ENCODE peak calls at places on chromosomes 12 and 14, in eight cellular contexts. V is fibroblast of lung, Q is left ventricle myocardium inferior, E is A673, M is ovary, A is PC-3, X is A549, P is thoracic aorta. N is an unnamed sample. For H3K9me3, the result is how much of the 10 kb centered on the place peaks cover.

GRCh38 chr12:90897981-90898380 is 57.0 kb downstream of the CCER1 start:
- DNase-seq in M (no peak), A (no peak), E (no peak), Q (no peak), P (no peak), V (peak), X (no peak), N (no peak)

GRCh38 chr14:45664668-45665356 is 411.8 kb upstream of the MIS18BP1 start:
- DNase-seq in Q (no peak), X (peak), P (no peak), E (peak), V (no peak), M (no peak), A (peak), N (no peak)

GRCh38 chr14:23640524-23641141 is 4.5 kb downstream of the DHRS2 start:
- DNase-seq in Q (peak), V (peak), M (peak), X (no peak), E (peak), A (peak), P (no peak), N (no peak)

GRCh38 chr12:84397846-84398245 is 514.8 kb downstream of the SLC6A15 start:
- DNase-seq in E (no peak), X (no peak), M (no peak), A (no peak), P (no peak), V (no peak), Q (no peak), N (no peak)

GRCh38 chr12:66647034-66647691 is 31.7 kb downstream of the GRIP1 start:
- DNase-seq in V (peak), Q (no peak), A (peak), P (no peak), E (no peak), X (no peak), M (no peak), N (no peak)

GRCh38 chr12:108573310-108573709 is 10.9 kb downstream of the ISCU start:
- DNase-seq in E (no peak), M (no peak), A (peak), V (no peak), P (no peak), Q (no peak), X (no peak), N (no peak)

GRCh38 chr14:73239463-73240241 is 2.3 kb downstream of the PAPLN start:
- DNase-seq in P (no peak), M (peak), V (peak), X (no peak), E (no peak), Q (peak), A (peak), N (no peak)

GRCh38 chr12:1593232-1594044 is 943 bp downstream of the FBXL14 start:
- DNase-seq in P (no peak), X (peak), M (peak), E (peak), A (peak), V (peak), Q (peak), N (peak)

GRCh38 chr12:53803703-53804102 is 51.9 kb upstream of the CISTR start:
- DNase-seq in P (no peak), M (no peak), E (peak), X (peak), A (no peak), Q (no peak), V (no peak), N (no peak)

GRCh38 chr12:124795081-124795948 is 68.3 kb downstream of the SCARB1 start:
- DNase-seq in X (no peak), Q (no peak), E (no peak), V (no peak), A (no peak), P (no peak), M (no peak), N (no peak)

GRCh38 chr12:113318900-113319628 is 15.8 kb downstream of the SLC8B1 start:
- DNase-seq in E (no peak), A (no peak), V (no peak), Q (no peak), M (no peak), P (no peak), X (no peak), N (no peak)

GRCh38 chr12:71551529-71551928 is 111.9 kb downstream of the LGR5 start:
- DNase-seq in Q (no peak), X (peak), E (peak), M (no peak), V (peak), A (peak), P (no peak), N (peak)

GRCh38 chr12:19988918-19989317 is 379.4 kb upstream of the PDE3A start:
- DNase-seq in E (no peak), Q (no peak), X (no peak), A (no peak), P (no peak), V (no peak), M (no peak), N (no peak)

GRCh38 chr14:58501214-58501816 is 73.8 kb downstream of the KIAA0586 start:
- DNase-seq in P (no peak), X (peak), A (peak), V (peak), Q (no peak), M (no peak), E (peak), N (peak)

GRCh38 chr12:82968644-82969339 is 282.1 kb downstream of the TMTC2 start:
- DNase-seq in M (no peak), A (no peak), V (no peak), E (peak), X (no peak), P (no peak), Q (no peak), N (no peak)

GRCh38 chr14:65880507-65880906 is 468.0 kb downstream of the FUT8 start:
- DNase-seq in Q (no peak), M (no peak), V (no peak), A (no peak), P (no peak), E (no peak), X (no peak), N (no peak)

GRCh38 chr12:39626033-39626814 is 6.6 kb upstream of the ABCD2 start:
- DNase-seq in E (no peak), M (no peak), V (no peak), A (no peak), X (no peak), P (no peak), Q (no peak), N (no peak)

GRCh38 chr14:31930493-31931225 is 146.4 kb upstream of the ARHGAP5 start:
- DNase-seq in M (no peak), A (peak), X (peak), Q (no peak), V (peak), E (peak), P (no peak), N (no peak)

GRCh38 chr12:29732211-29732992 is 51.3 kb downstream of the TMTC1 start:
- DNase-seq in M (no peak), A (no peak), V (peak), X (no peak), P (no peak), E (no peak), Q (no peak), N (no peak)

GRCh38 chr12:23655884-23656283 is 293.6 kb downstream of the SOX5 start:
- DNase-seq in E (no peak), X (no peak), A (no peak), Q (no peak), V (no peak), P (no peak), M (no peak), N (no peak)

GRCh38 chr12:46356655-46357437 is 15.7 kb downstream of the SLC38A2 start:
- DNase-seq in M (no peak), X (no peak), E (no peak), P (no peak), Q (no peak), V (peak), A (peak), N (no peak)

GRCh38 chr12:25121110-25121509 is 73.8 kb downstream of the DNAI7 start:
- DNase-seq in P (no peak), V (no peak), Q (no peak), E (no peak), X (no peak), A (no peak), M (no peak), N (no peak)

GRCh38 chr12:132524405-132524804 is 34.5 kb downstream of the FBRSL1 start:
- DNase-seq in E (no peak), M (no peak), V (peak), P (no peak), A (peak), X (peak), Q (no peak), N (no peak)

GRCh38 chr12:17169726-17170471 is 563.9 kb upstream of the LMO3 start:
- DNase-seq in E (no peak), X (no peak), V (no peak), Q (no peak), P (no peak), M (no peak), A (no peak), N (no peak)

GRCh38 chr12:120229071-120229582 is 28.2 kb upstream of the RPLP0 start:
- DNase-seq in A (peak), X (peak), P (no peak), V (no peak), E (peak), Q (no peak), M (no peak), N (no peak)

GRCh38 chr12:3303410-3304136 is 187.4 kb upstream of the PRMT8 start:
- DNase-seq in A (peak), V (peak), Q (no peak), E (no peak), P (no peak), X (no peak), M (no peak), N (no peak)

GRCh38 chr14:77439861-77440260 is 16.5 kb upstream of the NOXRED1 start:
- DNase-seq in P (no peak), Q (no peak), M (no peak), E (no peak), V (no peak), A (no peak), X (no peak), N (no peak)

GRCh38 chr14:35247777-35248475 is 44.3 kb upstream of the PSMA6 start:
- DNase-seq in M (no peak), V (peak), P (no peak), A (no peak), X (no peak), E (peak), Q (no peak), N (no peak)

GRCh38 chr12:14691560-14691959 is 4.8 kb downstream of the GUCY2C start:
- DNase-seq in X (no peak), P (peak), V (no peak), Q (peak), M (no peak), E (peak), A (no peak), N (no peak)

GRCh38 chr14:27608377-27608776 is 1010.5 kb upstream of the NOVA1 start:
- DNase-seq in Q (no peak), V (no peak), M (no peak), A (no peak), E (no peak), X (no peak), P (no peak), N (no peak)

GRCh38 chr14:29836395-29836794 is 91.3 kb downstream of the PRKD1 start:
- DNase-seq in A (no peak), V (no peak), P (no peak), Q (no peak), M (no peak), X (no peak), E (no peak), N (no peak)

GRCh38 chr14:79254069-79254775 is 957.1 kb downstream of the DIO2 start:
- DNase-seq in E (no peak), V (peak), A (no peak), Q (no peak), M (no peak), X (no peak), P (no peak), N (no peak)

GRCh38 chr14:95096476-95096875 is 60.9 kb downstream of the DICER1 start:
- DNase-seq in X (no peak), A (no peak), P (no peak), Q (no peak), E (no peak), V (no peak), M (no peak), N (no peak)

GRCh38 chr14:77322209-77322902 is 1.5 kb downstream of the GSTZ1 start:
- DNase-seq in E (no peak), V (no peak), Q (no peak), X (peak), P (no peak), A (no peak), M (no peak), N (no peak)

DNA sequence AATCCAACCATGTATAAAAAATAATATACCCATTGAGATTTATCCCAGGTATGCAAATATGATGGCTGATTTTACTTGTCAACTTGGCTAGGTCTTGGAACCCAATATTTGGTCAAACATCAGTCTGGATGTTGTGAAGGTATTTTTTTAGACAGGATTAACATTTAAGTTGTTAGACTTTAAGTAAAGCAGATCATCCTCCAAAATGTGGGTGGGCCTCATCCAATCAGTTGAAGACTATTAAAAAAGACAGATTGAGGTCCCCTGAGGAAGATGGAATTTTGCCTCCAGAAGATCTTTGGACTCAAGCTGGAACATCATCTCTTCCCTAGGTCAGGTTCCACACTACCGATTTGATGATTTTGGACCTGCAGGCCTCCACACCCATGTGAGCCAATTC is 271.2 kb downstream of the TMEM121 start:
- DNase-seq in M (no peak), Q (no peak), V (no peak), A (no peak), E (no peak), X (no peak), P (no peak), N (no peak)
- H3K9me3 ChIP-seq in M (under half), Q (under half), V (under half), A (under half), E (under half), X (under half), P (under half), N (under half)

DNA sequence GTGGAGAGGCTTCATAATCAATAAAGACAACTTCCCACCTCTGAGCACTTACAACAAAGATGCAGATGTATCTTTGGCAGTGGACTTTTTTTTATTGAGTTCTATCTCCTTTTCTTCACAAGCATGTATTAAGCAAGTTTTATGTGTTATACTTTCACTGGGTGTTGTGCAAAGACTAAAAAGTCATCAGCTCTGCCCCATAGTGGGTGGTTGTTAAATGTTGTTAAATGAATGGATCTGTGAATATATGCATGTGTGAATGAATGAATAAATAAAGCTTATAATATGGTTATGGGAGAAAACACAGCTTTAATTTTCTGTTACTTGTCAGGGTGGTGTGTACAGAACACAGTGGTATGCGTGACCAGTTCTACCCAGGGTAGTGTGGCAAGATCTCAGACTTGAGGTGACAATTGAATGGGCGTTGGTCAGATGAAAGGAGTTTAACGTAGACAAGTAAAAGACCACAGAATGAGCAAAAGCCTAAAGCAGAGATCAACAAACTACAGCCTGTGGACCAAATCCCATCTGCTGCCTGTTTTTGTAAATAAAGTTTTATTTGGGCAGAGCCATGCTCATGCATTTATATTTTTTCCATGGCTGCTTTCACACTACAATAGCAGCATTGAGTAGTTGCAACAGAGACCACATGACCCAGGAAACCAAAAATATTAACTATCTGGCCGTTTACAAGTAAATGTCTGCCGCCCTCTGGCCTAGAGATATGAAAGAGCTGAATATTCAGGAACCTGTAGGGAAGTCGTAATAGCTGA is 207.3 kb upstream of the EEA1 start:
- DNase-seq in M (no peak), E (no peak), X (no peak), A (no peak), V (no peak), P (no peak), Q (no peak), N (no peak)
- H3K27ac ChIP-seq in M (no peak), E (peak), X (no peak), A (peak), V (no peak), P (no peak), Q (no peak), N (no peak)

GRCh38 chr12:130687190-130687589 is 28.9 kb downstream of the RIMBP2 start:
- DNase-seq in E (no peak), X (no peak), Q (no peak), P (no peak), M (no peak), V (no peak), A (no peak), N (no peak)
- H3K9me3 ChIP-seq in E (under half), X (under half), Q (under half), P (under half), M (under half), V (under half), A (under half), N (under half)

GRCh38 chr14:104744484-104744883 is 8.5 kb upstream of the SIVA1 start:
- DNase-seq in P (no peak), V (no peak), A (no peak), M (no peak), X (no peak), Q (no peak), E (no peak), N (no peak)

GRCh38 chr14:104743461-104744380 is 9.2 kb upstream of the SIVA1 start:
- DNase-seq in E (no peak), M (no peak), P (no peak), X (no peak), Q (no peak), V (peak), A (peak), N (no peak)

GRCh38 chr14:104746071-104746545 is 6.8 kb upstream of the SIVA1 start:
- DNase-seq in P (no peak), A (no peak), E (no peak), M (no peak), V (no peak), X (no peak), Q (no peak), N (no peak)

GRCh38 chr14:104746951-104747481 is 5.9 kb upstream of the SIVA1 start:
- DNase-seq in A (peak), E (no peak), P (no peak), X (no peak), V (no peak), M (no peak), Q (no peak), N (no peak)

DNA sequence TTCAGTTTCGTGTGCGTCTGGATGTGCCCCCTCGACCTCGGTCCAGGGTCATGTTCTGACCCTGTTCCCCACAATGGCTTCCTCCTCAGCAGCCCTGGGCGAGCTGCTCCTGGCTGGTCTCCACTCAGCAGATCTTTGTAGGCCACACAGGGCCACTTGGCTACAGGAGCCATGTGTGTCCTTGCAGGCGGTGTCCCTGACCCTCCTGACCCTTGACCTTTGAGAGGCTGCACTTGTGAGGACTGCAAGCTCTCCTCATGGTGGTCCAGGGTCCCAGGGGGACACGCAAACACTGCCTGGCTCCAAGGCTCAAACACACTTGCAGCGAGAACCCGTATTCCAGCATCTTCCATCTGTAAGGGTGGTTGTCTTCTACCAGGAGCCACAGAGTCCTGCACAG is 7.5 kb upstream of the SIVA1 start:
- DNase-seq in V (no peak), Q (no peak), A (no peak), P (no peak), E (no peak), X (no peak), M (no peak), N (no peak)
- H3K27ac ChIP-seq in V (no peak), Q (no peak), A (no peak), P (peak), E (no peak), X (no peak), M (no peak), N (no peak)

GRCh38 chr14:26174395-26174794 is 423.4 kb downstream of the NOVA1 start:
- DNase-seq in A (no peak), X (no peak), P (no peak), Q (no peak), V (no peak), E (no peak), M (no peak), N (no peak)
- H3K9me3 ChIP-seq in A (under half), X (under half), P (under half), Q (under half), V (under half), E (under half), M (under half), N (under half)